ENCODE peak calls at places on chromosomes 13 and 19, in eight cellular contexts. One of them, this sample, is unnamed.

GRCh38 chr19:56885173-56885679 is 44.7 kb upstream of the PEG3 start:
- DNase-seq in AML-193: no peak
- DNase-seq in AG10803: no peak
- DNase-seq in hypothalamus: no peak
- DNase-seq in left cardiac atrium: no peak
- DNase-seq in mesendoderm: peak
- DNase-seq in HT-29: no peak
- DNase-seq in activated T-helper 1 cell treated with Interleukin-2 at 50 U/mL for 16 hours: no peak
- DNase-seq in this sample: no peak

GRCh38 chr13:113794086-113794485 is 35.1 kb downstream of the TMEM255B start:
- DNase-seq in HT-29: no peak
- DNase-seq in AG10803: no peak
- DNase-seq in mesendoderm: no peak
- DNase-seq in hypothalamus: no peak
- DNase-seq in AML-193: no peak
- DNase-seq in activated T-helper 1 cell treated with Interleukin-2 at 50 U/mL for 16 hours: no peak
- DNase-seq in left cardiac atrium: no peak
- DNase-seq in this sample: no peak

GRCh38 chr13:40118337-40118736 is 462.9 kb downstream of the COG6 start:
- DNase-seq in hypothalamus: no peak
- DNase-seq in mesendoderm: no peak
- DNase-seq in activated T-helper 1 cell treated with Interleukin-2 at 50 U/mL for 16 hours: no peak
- DNase-seq in AG10803: no peak
- DNase-seq in HT-29: no peak
- DNase-seq in left cardiac atrium: no peak
- DNase-seq in AML-193: no peak
- DNase-seq in this sample: no peak

GRCh38 chr19:4660181-4660791 is 9.9 kb downstream of the MYDGF start:
- DNase-seq in AG10803: no peak
- DNase-seq in mesendoderm: peak
- DNase-seq in AML-193: peak
- DNase-seq in activated T-helper 1 cell treated with Interleukin-2 at 50 U/mL for 16 hours: no peak
- DNase-seq in HT-29: no peak
- DNase-seq in left cardiac atrium: no peak
- DNase-seq in hypothalamus: no peak
- DNase-seq in this sample: peak

GRCh38 chr19:41945135-41945766 is 13.9 kb downstream of the RABAC1 start:
- DNase-seq in AG10803: no peak
- DNase-seq in AML-193: no peak
- DNase-seq in hypothalamus: no peak
- DNase-seq in activated T-helper 1 cell treated with Interleukin-2 at 50 U/mL for 16 hours: peak
- DNase-seq in mesendoderm: no peak
- DNase-seq in left cardiac atrium: no peak
- DNase-seq in HT-29: no peak
- DNase-seq in this sample: no peak

GRCh38 chr19:55087542-55087935 is 11.9 kb downstream of the EPS8L1 start:
- DNase-seq in AG10803: peak
- DNase-seq in HT-29: no peak
- DNase-seq in left cardiac atrium: peak
- DNase-seq in mesendoderm: no peak
- DNase-seq in activated T-helper 1 cell treated with Interleukin-2 at 50 U/mL for 16 hours: no peak
- DNase-seq in AML-193: no peak
- DNase-seq in hypothalamus: no peak
- DNase-seq in this sample: no peak

GRCh38 chr13:30400376-30400775 is 21.9 kb upstream of the UBE2L5 start:
- DNase-seq in HT-29: no peak
- DNase-seq in mesendoderm: no peak
- DNase-seq in hypothalamus: no peak
- DNase-seq in left cardiac atrium: no peak
- DNase-seq in activated T-helper 1 cell treated with Interleukin-2 at 50 U/mL for 16 hours: no peak
- DNase-seq in AML-193: no peak
- DNase-seq in AG10803: no peak
- DNase-seq in this sample: no peak

GRCh38 chr13:40664100-40665060 is 2.1 kb downstream of the FOXO1 start:
- DNase-seq in AG10803: peak
- DNase-seq in HT-29: peak
- DNase-seq in left cardiac atrium: peak
- DNase-seq in hypothalamus: peak
- DNase-seq in mesendoderm: peak
- DNase-seq in activated T-helper 1 cell treated with Interleukin-2 at 50 U/mL for 16 hours: peak
- DNase-seq in AML-193: no peak
- DNase-seq in this sample: no peak

GRCh38 chr19:16901491-16902175 is 12.8 kb downstream of the F2RL3 start:
- DNase-seq in AG10803: no peak
- DNase-seq in left cardiac atrium: no peak
- DNase-seq in mesendoderm: no peak
- DNase-seq in activated T-helper 1 cell treated with Interleukin-2 at 50 U/mL for 16 hours: no peak
- DNase-seq in AML-193: no peak
- DNase-seq in HT-29: no peak
- DNase-seq in hypothalamus: no peak
- DNase-seq in this sample: no peak

GRCh38 chr13:19601749-19602725 is 31.4 kb upstream of the MPHOSPH8 start:
- DNase-seq in mesendoderm: peak
- DNase-seq in hypothalamus: no peak
- DNase-seq in AG10803: peak
- DNase-seq in activated T-helper 1 cell treated with Interleukin-2 at 50 U/mL for 16 hours: no peak
- DNase-seq in HT-29: peak
- DNase-seq in AML-193: no peak
- DNase-seq in left cardiac atrium: peak
- DNase-seq in this sample: peak

GRCh38 chr19:41926861-41927809 is 1.1 kb downstream of the ERFL start:
- DNase-seq in hypothalamus: no peak
- DNase-seq in left cardiac atrium: no peak
- DNase-seq in AG10803: no peak
- DNase-seq in mesendoderm: no peak
- DNase-seq in HT-29: no peak
- DNase-seq in AML-193: no peak
- DNase-seq in activated T-helper 1 cell treated with Interleukin-2 at 50 U/mL for 16 hours: no peak
- DNase-seq in this sample: no peak

GRCh38 chr19:4386038-4386782 is 14.1 kb downstream of the SH3GL1 start:
- DNase-seq in AML-193: no peak
- DNase-seq in mesendoderm: no peak
- DNase-seq in HT-29: no peak
- DNase-seq in hypothalamus: no peak
- DNase-seq in activated T-helper 1 cell treated with Interleukin-2 at 50 U/mL for 16 hours: no peak
- DNase-seq in left cardiac atrium: no peak
- DNase-seq in AG10803: peak
- DNase-seq in this sample: no peak

GRCh38 chr19:55857149-55857548 is 20.8 kb downstream of the NLRP4 start:
- DNase-seq in AG10803: no peak
- DNase-seq in activated T-helper 1 cell treated with Interleukin-2 at 50 U/mL for 16 hours: no peak
- DNase-seq in mesendoderm: no peak
- DNase-seq in HT-29: no peak
- DNase-seq in left cardiac atrium: no peak
- DNase-seq in AML-193: no peak
- DNase-seq in hypothalamus: no peak
- DNase-seq in this sample: no peak

GRCh38 chr13:82963466-82963865 is 918.8 kb downstream of the SLITRK1 start:
- DNase-seq in hypothalamus: no peak
- DNase-seq in activated T-helper 1 cell treated with Interleukin-2 at 50 U/mL for 16 hours: no peak
- DNase-seq in left cardiac atrium: no peak
- DNase-seq in HT-29: no peak
- DNase-seq in AG10803: no peak
- DNase-seq in AML-193: no peak
- DNase-seq in mesendoderm: no peak
- DNase-seq in this sample: no peak

GRCh38 chr13:50908371-50908770 is 1.2 kb upstream of the RNASEH2B start:
- DNase-seq in AML-193: no peak
- DNase-seq in activated T-helper 1 cell treated with Interleukin-2 at 50 U/mL for 16 hours: no peak
- DNase-seq in left cardiac atrium: no peak
- DNase-seq in AG10803: no peak
- DNase-seq in mesendoderm: no peak
- DNase-seq in hypothalamus: no peak
- DNase-seq in HT-29: no peak
- DNase-seq in this sample: peak

GRCh38 chr13:33590936-33591335 is 227.0 kb upstream of the RFC3 start:
- DNase-seq in HT-29: no peak
- DNase-seq in left cardiac atrium: no peak
- DNase-seq in mesendoderm: no peak
- DNase-seq in AG10803: no peak
- DNase-seq in AML-193: no peak
- DNase-seq in activated T-helper 1 cell treated with Interleukin-2 at 50 U/mL for 16 hours: no peak
- DNase-seq in hypothalamus: no peak
- DNase-seq in this sample: no peak

GRCh38 chr19:54186934-54187381 is 2.4 kb downstream of the MBOAT7 start:
- DNase-seq in hypothalamus: no peak
- DNase-seq in mesendoderm: no peak
- DNase-seq in activated T-helper 1 cell treated with Interleukin-2 at 50 U/mL for 16 hours: no peak
- DNase-seq in AG10803: no peak
- DNase-seq in AML-193: no peak
- DNase-seq in left cardiac atrium: no peak
- DNase-seq in HT-29: no peak
- DNase-seq in this sample: no peak

GRCh38 chr19:17001603-17002183 is 24.9 kb downstream of the CPAMD8 start:
- DNase-seq in HT-29: no peak
- DNase-seq in mesendoderm: peak
- DNase-seq in left cardiac atrium: peak
- DNase-seq in activated T-helper 1 cell treated with Interleukin-2 at 50 U/mL for 16 hours: peak
- DNase-seq in AML-193: no peak
- DNase-seq in hypothalamus: no peak
- DNase-seq in AG10803: no peak
- DNase-seq in this sample: peak

GRCh38 chr19:47676811-47677210 is 36.4 kb upstream of the EHD2 start:
- DNase-seq in mesendoderm: no peak
- DNase-seq in hypothalamus: no peak
- DNase-seq in HT-29: no peak
- DNase-seq in left cardiac atrium: no peak
- DNase-seq in AG10803: no peak
- DNase-seq in AML-193: no peak
- DNase-seq in activated T-helper 1 cell treated with Interleukin-2 at 50 U/mL for 16 hours: no peak
- DNase-seq in this sample: no peak

GRCh38 chr13:102654786-102655185 is 40.1 kb downstream of the METTL21C start:
- DNase-seq in hypothalamus: no peak
- DNase-seq in AG10803: no peak
- DNase-seq in HT-29: no peak
- DNase-seq in AML-193: no peak
- DNase-seq in left cardiac atrium: no peak
- DNase-seq in mesendoderm: peak
- DNase-seq in activated T-helper 1 cell treated with Interleukin-2 at 50 U/mL for 16 hours: no peak
- DNase-seq in this sample: no peak

GRCh38 chr19:6811378-6811777 is 38.9 kb downstream of the VAV1 start:
- DNase-seq in mesendoderm: no peak
- DNase-seq in activated T-helper 1 cell treated with Interleukin-2 at 50 U/mL for 16 hours: no peak
- DNase-seq in AML-193: no peak
- DNase-seq in HT-29: no peak
- DNase-seq in left cardiac atrium: no peak
- DNase-seq in AG10803: no peak
- DNase-seq in hypothalamus: no peak
- DNase-seq in this sample: no peak

GRCh38 chr19:4877753-4878490 is 10.5 kb upstream of the PLIN3 start:
- DNase-seq in left cardiac atrium: peak
- DNase-seq in mesendoderm: no peak
- DNase-seq in HT-29: no peak
- DNase-seq in AML-193: no peak
- DNase-seq in AG10803: no peak
- DNase-seq in hypothalamus: peak
- DNase-seq in activated T-helper 1 cell treated with Interleukin-2 at 50 U/mL for 16 hours: no peak
- DNase-seq in this sample: no peak

GRCh38 chr13:25069911-25070310 is 26.0 kb upstream of the PABPC3 start:
- DNase-seq in AML-193: no peak
- DNase-seq in hypothalamus: no peak
- DNase-seq in activated T-helper 1 cell treated with Interleukin-2 at 50 U/mL for 16 hours: no peak
- DNase-seq in left cardiac atrium: no peak
- DNase-seq in mesendoderm: no peak
- DNase-seq in HT-29: no peak
- DNase-seq in AG10803: no peak
- DNase-seq in this sample: no peak

GRCh38 chr13:21016487-21016886 is 44.9 kb downstream of the LATS2 start:
- DNase-seq in AML-193: no peak
- DNase-seq in left cardiac atrium: no peak
- DNase-seq in activated T-helper 1 cell treated with Interleukin-2 at 50 U/mL for 16 hours: no peak
- DNase-seq in hypothalamus: no peak
- DNase-seq in HT-29: no peak
- DNase-seq in mesendoderm: no peak
- DNase-seq in AG10803: no peak
- DNase-seq in this sample: no peak

GRCh38 chr13:105410602-105411001 is 1124.9 kb downstream of the EFNB2 start:
- DNase-seq in activated T-helper 1 cell treated with Interleukin-2 at 50 U/mL for 16 hours: no peak
- DNase-seq in HT-29: peak
- DNase-seq in hypothalamus: peak
- DNase-seq in AG10803: peak
- DNase-seq in AML-193: no peak
- DNase-seq in mesendoderm: peak
- DNase-seq in left cardiac atrium: peak
- DNase-seq in this sample: peak

GRCh38 chr19:49879243-49879960 is 1.9 kb downstream of the TBC1D17 start:
- DNase-seq in left cardiac atrium: peak
- DNase-seq in mesendoderm: peak
- DNase-seq in AML-193: peak
- DNase-seq in AG10803: no peak
- DNase-seq in hypothalamus: no peak
- DNase-seq in HT-29: no peak
- DNase-seq in activated T-helper 1 cell treated with Interleukin-2 at 50 U/mL for 16 hours: no peak
- DNase-seq in this sample: no peak

GRCh38 chr13:50468849-50469669 is 374.4 kb downstream of the DLEU7 start:
- DNase-seq in HT-29: no peak
- DNase-seq in AG10803: no peak
- DNase-seq in activated T-helper 1 cell treated with Interleukin-2 at 50 U/mL for 16 hours: no peak
- DNase-seq in mesendoderm: peak
- DNase-seq in hypothalamus: no peak
- DNase-seq in left cardiac atrium: no peak
- DNase-seq in AML-193: no peak
- DNase-seq in this sample: no peak

GRCh38 chr19:56139847-56140582 is 1.1 kb upstream of the ZNF444 start:
- DNase-seq in left cardiac atrium: no peak
- DNase-seq in mesendoderm: no peak
- DNase-seq in activated T-helper 1 cell treated with Interleukin-2 at 50 U/mL for 16 hours: no peak
- DNase-seq in AML-193: no peak
- DNase-seq in hypothalamus: no peak
- DNase-seq in HT-29: peak
- DNase-seq in AG10803: no peak
- DNase-seq in this sample: no peak

GRCh38 chr19:14731200-14731599 is 41.4 kb downstream of the ZNF333 start:
- DNase-seq in activated T-helper 1 cell treated with Interleukin-2 at 50 U/mL for 16 hours: no peak
- DNase-seq in AML-193: no peak
- DNase-seq in left cardiac atrium: no peak
- DNase-seq in hypothalamus: no peak
- DNase-seq in HT-29: peak
- DNase-seq in AG10803: no peak
- DNase-seq in mesendoderm: no peak
- DNase-seq in this sample: no peak

GRCh38 chr13:27043013-27043412 is 128.6 kb downstream of the USP12 start:
- DNase-seq in mesendoderm: peak
- DNase-seq in left cardiac atrium: no peak
- DNase-seq in AML-193: no peak
- DNase-seq in HT-29: peak
- DNase-seq in AG10803: peak
- DNase-seq in activated T-helper 1 cell treated with Interleukin-2 at 50 U/mL for 16 hours: no peak
- DNase-seq in hypothalamus: peak
- DNase-seq in this sample: no peak

GRCh38 chr13:60654405-60654804 is 257.4 kb downstream of the TDRD3 start:
- DNase-seq in hypothalamus: no peak
- DNase-seq in HT-29: peak
- DNase-seq in left cardiac atrium: peak
- DNase-seq in AML-193: no peak
- DNase-seq in mesendoderm: peak
- DNase-seq in activated T-helper 1 cell treated with Interleukin-2 at 50 U/mL for 16 hours: no peak
- DNase-seq in AG10803: peak
- DNase-seq in this sample: no peak

GRCh38 chr19:40806385-40807146 is 7.6 kb downstream of the EGLN2 start:
- DNase-seq in hypothalamus: peak
- DNase-seq in AG10803: peak
- DNase-seq in left cardiac atrium: peak
- DNase-seq in mesendoderm: peak
- DNase-seq in HT-29: peak
- DNase-seq in activated T-helper 1 cell treated with Interleukin-2 at 50 U/mL for 16 hours: peak
- DNase-seq in AML-193: no peak
- DNase-seq in this sample: peak

GRCh38 chr19:9877775-9878510 is 42.8 kb downstream of the PIN1 start:
- DNase-seq in AML-193: no peak
- DNase-seq in HT-29: no peak
- DNase-seq in left cardiac atrium: no peak
- DNase-seq in mesendoderm: no peak
- DNase-seq in activated T-helper 1 cell treated with Interleukin-2 at 50 U/mL for 16 hours: no peak
- DNase-seq in AG10803: peak
- DNase-seq in hypothalamus: no peak
- DNase-seq in this sample: no peak

GRCh38 chr13:102291587-102292218 is 110.1 kb downstream of the FGF14 start:
- DNase-seq in mesendoderm: peak
- DNase-seq in left cardiac atrium: no peak
- DNase-seq in hypothalamus: no peak
- DNase-seq in HT-29: no peak
- DNase-seq in activated T-helper 1 cell treated with Interleukin-2 at 50 U/mL for 16 hours: no peak
- DNase-seq in AG10803: no peak
- DNase-seq in AML-193: no peak
- DNase-seq in this sample: no peak

This sample was measured in Jurkat, Clone E6-1.